ENCODE peak calls at places on chromosome 6, in four cellular contexts. One of them, this sample, is unnamed.
A peak's percentile ranks its signal among the peaks of the same experiment; 100 is the strongest.

GRCh38 chr6:24387818-24388217 is 14.9 kb upstream of the MRS2 start:
- DNase-seq in HL-60: no peak
- DNase-seq in GM12878: no peak
- DNase-seq in K562: no peak
- DNase-seq in this sample: no peak

GRCh38 chr6:26415036-26415614 is 13.1 kb downstream of the BTN3A1 start:
- DNase-seq in HL-60: no peak
- DNase-seq in GM12878: no peak
- DNase-seq in K562: no peak
- DNase-seq in this sample: no peak

GRCh38 chr6:72246926-72247325 is 360.6 kb downstream of the RIMS1 start:
- DNase-seq in HL-60: no peak
- DNase-seq in GM12878: no peak
- DNase-seq in K562: no peak
- DNase-seq in this sample: no peak

GRCh38 chr6:3549314-3549940 is 92.6 kb upstream of the SLC22A23 start:
- DNase-seq in HL-60: no peak
- DNase-seq in GM12878: no peak
- DNase-seq in K562: no peak
- DNase-seq in this sample: no peak

GRCh38 chr6:12818324-12818723 is 101.8 kb downstream of the PHACTR1 start:
- DNase-seq in HL-60: peak; percentile 33
- DNase-seq in GM12878: no peak
- DNase-seq in K562: no peak
- DNase-seq in this sample: no peak

GRCh38 chr6:158752613-158753012 is 66.6 kb downstream of the EZR start:
- DNase-seq in HL-60: no peak
- DNase-seq in GM12878: no peak
- DNase-seq in K562: no peak
- DNase-seq in this sample: no peak

GRCh38 chr6:124867126-124867525 is 95.1 kb upstream of the RNF217 start:
- DNase-seq in HL-60: no peak
- DNase-seq in GM12878: no peak
- DNase-seq in K562: no peak
- DNase-seq in this sample: no peak

GRCh38 chr6:119128252-119128912 is 49.9 kb upstream of the FAM184A start:
- DNase-seq in HL-60: no peak
- DNase-seq in GM12878: no peak
- DNase-seq in K562: no peak
- DNase-seq in this sample: no peak

GRCh38 chr6:6057442-6058053 is 50.8 kb upstream of the NRN1 start:
- DNase-seq in HL-60: peak; percentile 16
- DNase-seq in GM12878: peak; percentile 53
- DNase-seq in K562: peak; percentile 39
- DNase-seq in this sample: peak; percentile 25

GRCh38 chr6:166625356-166625755 is 1.7 kb downstream of the RPS6KA2 start:
- DNase-seq in HL-60: no peak
- DNase-seq in GM12878: no peak
- DNase-seq in K562: no peak
- DNase-seq in this sample: no peak

GRCh38 chr6:116877743-116878142 is 701 bp downstream of the RFX6 start:
- DNase-seq in HL-60: no peak
- DNase-seq in GM12878: no peak
- DNase-seq in K562: no peak
- DNase-seq in this sample: no peak

GRCh38 chr6:79266051-79266450 is 31.6 kb upstream of the HMGN3 start:
- DNase-seq in HL-60: no peak
- DNase-seq in GM12878: no peak
- DNase-seq in K562: no peak
- DNase-seq in this sample: no peak

GRCh38 chr6:40909811-40910210 is 129.2 kb downstream of the UNC5CL start:
- DNase-seq in HL-60: no peak
- DNase-seq in GM12878: no peak
- DNase-seq in K562: no peak
- DNase-seq in this sample: no peak

GRCh38 chr6:156925718-156926607 is 148.8 kb downstream of the ARID1B start:
- DNase-seq in HL-60: no peak
- DNase-seq in GM12878: no peak
- DNase-seq in K562: no peak
- DNase-seq in this sample: no peak

GRCh38 chr6:46895930-46896329 is 25.8 kb downstream of the ADGRF5 start:
- DNase-seq in HL-60: no peak
- DNase-seq in GM12878: no peak
- DNase-seq in K562: no peak
- DNase-seq in this sample: no peak

GRCh38 chr6:30683980-30684338 is 2.5 kb downstream of the PPP1R18 start:
- DNase-seq in HL-60: no peak
- DNase-seq in GM12878: no peak
- DNase-seq in K562: no peak
- DNase-seq in this sample: no peak

GRCh38 chr6:64477311-64477850 is 841.8 kb downstream of the PHF3 start:
- DNase-seq in HL-60: no peak
- DNase-seq in GM12878: no peak
- DNase-seq in K562: no peak
- DNase-seq in this sample: no peak

GRCh38 chr6:32604434-32604877 is 14.8 kb upstream of the HLA-DRB1 start:
- DNase-seq in HL-60: no peak
- DNase-seq in GM12878: peak; percentile 82
- DNase-seq in K562: no peak
- DNase-seq in this sample: no peak

GRCh38 chr6:19578489-19578888 is 258.7 kb upstream of the ID4 start:
- DNase-seq in HL-60: no peak
- DNase-seq in GM12878: no peak
- DNase-seq in K562: no peak
- DNase-seq in this sample: no peak

GRCh38 chr6:166929534-166930189 is 26.7 kb downstream of the RNASET2 start:
- DNase-seq in HL-60: no peak
- DNase-seq in GM12878: no peak
- DNase-seq in K562: no peak
- DNase-seq in this sample: no peak

GRCh38 chr6:56770011-56770520 is 127.4 kb upstream of the DST start:
- DNase-seq in HL-60: no peak
- DNase-seq in GM12878: no peak
- DNase-seq in K562: no peak
- DNase-seq in this sample: no peak

GRCh38 chr6:30885481-30885998 is 1.2 kb downstream of the DDR1 start:
- DNase-seq in HL-60: no peak
- DNase-seq in GM12878: no peak
- DNase-seq in K562: peak; percentile 11
- DNase-seq in this sample: no peak

GRCh38 chr6:35775031-35775430 is 1.4 kb upstream of the CLPSL2 start:
- DNase-seq in HL-60: no peak
- DNase-seq in GM12878: no peak
- DNase-seq in K562: no peak
- DNase-seq in this sample: no peak

GRCh38 chr6:106792536-106793236 is 163.3 kb downstream of the QRSL1 start:
- DNase-seq in HL-60: no peak
- DNase-seq in GM12878: no peak
- DNase-seq in K562: no peak
- DNase-seq in this sample: no peak

GRCh38 chr6:163460307-163460782 is 45.8 kb downstream of the QKI start:
- DNase-seq in HL-60: no peak
- DNase-seq in GM12878: peak; percentile 57
- DNase-seq in K562: no peak
- DNase-seq in this sample: no peak

GRCh38 chr6:56026461-56027180 is 151.2 kb upstream of the BMP5 start:
- DNase-seq in HL-60: no peak
- DNase-seq in GM12878: no peak
- DNase-seq in K562: no peak
- DNase-seq in this sample: no peak

GRCh38 chr6:17705428-17705777 is 1.3 kb downstream of the NUP153 start:
- DNase-seq in HL-60: peak; percentile 45
- DNase-seq in GM12878: no peak
- DNase-seq in K562: peak; percentile 54
- DNase-seq in this sample: no peak

GRCh38 chr6:16697437-16698162 is 63.7 kb downstream of the ATXN1 start:
- DNase-seq in HL-60: no peak
- DNase-seq in GM12878: no peak
- DNase-seq in K562: no peak
- DNase-seq in this sample: no peak

GRCh38 chr6:130559166-130559565 is 193.3 kb downstream of the TMEM200A start:
- DNase-seq in HL-60: no peak
- DNase-seq in GM12878: no peak
- DNase-seq in K562: no peak
- DNase-seq in this sample: no peak

GRCh38 chr6:27743787-27744186 is 168.4 kb downstream of the OR2B2 start:
- DNase-seq in HL-60: no peak
- DNase-seq in GM12878: no peak
- DNase-seq in K562: no peak
- DNase-seq in this sample: no peak

GRCh38 chr6:26020983-26021349 is 58.4 kb downstream of the TRIM38 start:
- DNase-seq in HL-60: no peak
- DNase-seq in GM12878: no peak
- DNase-seq in K562: no peak
- DNase-seq in this sample: no peak

GRCh38 chr6:10618409-10618808 is 76.0 kb downstream of the C6orf52 start:
- DNase-seq in HL-60: no peak
- DNase-seq in GM12878: no peak
- DNase-seq in K562: no peak
- DNase-seq in this sample: no peak

GRCh38 chr6:158408552-158409130 is 96.4 kb downstream of the TULP4 start:
- DNase-seq in HL-60: peak; percentile 23
- DNase-seq in GM12878: no peak
- DNase-seq in K562: no peak
- DNase-seq in this sample: no peak

GRCh38 chr6:25312703-25313102 is 33.5 kb downstream of the CARMIL1 start:
- DNase-seq in HL-60: no peak
- DNase-seq in GM12878: no peak
- DNase-seq in K562: no peak
- DNase-seq in this sample: no peak

GRCh38 chr6:109807881-109808280 is 116.8 kb downstream of the FIG4 start:
- DNase-seq in HL-60: no peak
- DNase-seq in GM12878: no peak
- DNase-seq in K562: no peak
- DNase-seq in this sample: no peak

GRCh38 chr6:109804020-109804419 is 112.9 kb downstream of the FIG4 start:
- DNase-seq in HL-60: no peak
- DNase-seq in GM12878: no peak
- DNase-seq in K562: no peak
- DNase-seq in this sample: no peak

GRCh38 chr6:109808837-109809236 is 117.7 kb downstream of the FIG4 start:
- DNase-seq in HL-60: no peak
- DNase-seq in GM12878: no peak
- DNase-seq in K562: no peak
- DNase-seq in this sample: no peak
- TF ChIP-seq SPI1 in HL-60: no peak
- TF ChIP-seq SPI1 in GM12878: peak; percentile 23
- TF ChIP-seq SPI1 in K562: no peak
- TF ChIP-seq SPI1 in this sample: peak; percentile 55

DNA sequence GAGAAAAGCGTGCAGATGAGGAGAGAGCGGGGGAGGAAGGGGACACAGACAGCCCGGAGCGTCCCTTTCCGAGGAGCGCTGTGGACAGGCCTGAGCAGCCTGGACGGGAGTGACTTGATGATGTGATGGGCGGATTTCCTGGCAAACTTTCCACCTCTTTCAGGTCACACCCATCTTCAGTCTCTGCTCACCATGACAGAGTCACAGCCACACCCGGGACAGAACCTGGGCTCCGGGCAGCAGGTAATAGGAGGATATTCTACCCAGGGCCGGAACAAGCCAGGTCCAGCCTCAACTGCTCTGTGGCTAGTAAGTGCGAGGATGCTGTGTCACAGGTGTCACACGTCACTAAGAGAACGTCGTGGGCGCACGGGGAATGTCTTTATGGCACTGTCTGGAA is 84.3 kb downstream of the THBS2 start:
- DNase-seq in HL-60: no peak
- DNase-seq in GM12878: no peak
- DNase-seq in K562: no peak
- DNase-seq in this sample: no peak
- TF ChIP-seq SPI1 in HL-60: no peak
- TF ChIP-seq SPI1 in GM12878: no peak
- TF ChIP-seq SPI1 in K562: no peak
- TF ChIP-seq SPI1 in this sample: no peak

GRCh38 chr6:14713966-14714631 is 531.8 kb upstream of the JARID2 start:
- DNase-seq in HL-60: peak; percentile 32
- DNase-seq in GM12878: no peak
- DNase-seq in K562: no peak
- DNase-seq in this sample: no peak

GRCh38 chr6:14720411-14721102 is 525.3 kb upstream of the JARID2 start:
- DNase-seq in HL-60: no peak
- DNase-seq in GM12878: no peak
- DNase-seq in K562: no peak
- DNase-seq in this sample: no peak

GRCh38 chr6:14716499-14717146 is 529.2 kb upstream of the JARID2 start:
- DNase-seq in HL-60: no peak
- DNase-seq in GM12878: no peak
- DNase-seq in K562: no peak
- DNase-seq in this sample: no peak

GRCh38 chr6:14719273-14719672 is 526.6 kb upstream of the JARID2 start:
- DNase-seq in HL-60: no peak
- DNase-seq in GM12878: no peak
- DNase-seq in K562: no peak
- DNase-seq in this sample: no peak

DNA sequence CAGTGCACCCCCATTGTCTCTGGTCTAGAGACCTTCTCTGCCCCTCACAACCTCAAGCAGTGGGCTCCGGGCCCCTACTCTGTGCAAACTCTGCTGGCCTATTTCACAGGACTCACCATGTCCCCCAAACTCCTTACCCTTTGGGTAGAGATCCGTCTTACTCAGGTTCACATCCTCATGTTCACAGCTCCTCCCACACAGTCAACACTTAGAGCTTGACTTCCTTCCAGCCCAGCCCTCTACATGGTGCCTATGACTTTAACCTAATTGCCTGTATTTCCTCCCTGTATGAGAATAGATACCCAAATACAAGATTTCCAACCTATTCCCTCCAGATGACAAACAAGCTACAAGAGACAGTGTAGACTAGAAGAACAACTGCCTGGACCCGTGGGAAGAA is 528.6 kb upstream of the JARID2 start:
- DNase-seq in HL-60: no peak
- DNase-seq in GM12878: no peak
- DNase-seq in K562: no peak
- DNase-seq in this sample: no peak
- TF ChIP-seq SPI1 in HL-60: peak; percentile 32
- TF ChIP-seq SPI1 in GM12878: peak; percentile 21
- TF ChIP-seq SPI1 in K562: no peak
- TF ChIP-seq SPI1 in this sample: peak; percentile 43

DNA sequence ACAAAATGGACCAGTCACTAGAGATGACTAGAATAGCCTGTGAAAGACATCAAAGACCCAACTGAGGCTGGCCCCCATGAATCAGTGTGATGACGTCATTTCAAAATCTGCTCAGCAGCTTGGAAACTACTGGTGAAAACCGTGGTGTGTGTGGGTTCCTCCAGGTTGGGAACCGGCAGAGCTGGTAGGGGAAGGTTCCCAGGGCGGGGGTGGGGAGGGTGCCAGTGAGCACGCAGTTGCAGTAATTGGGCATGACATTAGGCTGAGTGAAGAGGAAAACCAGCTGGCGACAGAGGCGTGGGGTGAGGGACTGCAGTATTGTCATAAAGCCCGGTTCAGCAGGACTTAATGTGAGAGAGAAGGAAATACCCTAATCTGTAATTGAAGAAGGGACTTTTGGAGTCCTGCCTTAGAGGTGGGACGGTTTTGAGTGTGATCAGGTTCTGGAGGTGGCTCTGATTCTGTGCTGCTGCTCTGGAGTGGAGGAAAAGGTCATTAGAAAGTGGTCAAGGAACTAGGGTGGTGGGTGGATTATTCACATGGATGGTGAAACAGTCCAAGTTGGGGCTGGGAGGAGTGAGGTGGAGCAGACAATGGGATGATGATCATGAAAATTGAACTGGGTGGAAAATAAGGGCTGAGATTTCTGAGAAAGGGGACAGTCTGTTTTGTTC is 52.0 kb upstream of the MTHFD1L start:
- DNase-seq in HL-60: no peak
- DNase-seq in GM12878: peak; percentile 78
- DNase-seq in K562: no peak
- DNase-seq in this sample: no peak
- TF ChIP-seq SPI1 in HL-60: no peak
- TF ChIP-seq SPI1 in GM12878: no peak
- TF ChIP-seq SPI1 in K562: no peak
- TF ChIP-seq SPI1 in this sample: no peak